ENCODE peak calls at places on chromosomes 16 and 17, in nine cellular contexts. F, O, S, Y, J, Z, E, C and V are unnamed samples.

GRCh38 chr17:77163001-77163400 is 22.2 kb downstream of the SEC14L1 start:
- DNase-seq in F (no peak), O (no peak), S (no peak), Y (no peak), J (peak; percentile 42), Z (no peak), E (no peak), C (no peak), V (no peak)

GRCh38 chr17:20299013-20299412 is 168.3 kb downstream of the LGALS9B start:
- DNase-seq in F (no peak), O (no peak), S (no peak), Y (no peak), J (no peak), Z (no peak), E (no peak), C (no peak), V (no peak)

GRCh38 chr17:38361700-38362465 is 10.2 kb downstream of the SOCS7 start:
- DNase-seq in F (peak; percentile 70), O (no peak), S (no peak), Y (no peak), J (peak; percentile 79), Z (no peak), E (no peak), C (no peak), V (no peak)

GRCh38 chr17:76051571-76051970 is 20.7 kb downstream of the SRP68 start:
- DNase-seq in F (no peak), O (no peak), S (peak; percentile 11), Y (no peak), J (no peak), Z (peak; percentile 60), E (no peak), C (no peak), V (no peak)

GRCh38 chr17:71502443-71502842 is 618.4 kb upstream of the SOX9 start:
- DNase-seq in F (no peak), O (no peak), S (no peak), Y (no peak), J (peak; percentile 13), Z (no peak), E (no peak), C (no peak), V (peak; percentile 60)

GRCh38 chr17:18028114-18028513 is 10.9 kb downstream of the ATPAF2 start:
- DNase-seq in F (no peak), O (peak; percentile 92), S (no peak), Y (peak; percentile 76), J (no peak), Z (no peak), E (no peak), C (peak; percentile 19), V (no peak)

GRCh38 chr16:80656731-80657150 is 115.9 kb downstream of the DYNLRB2 start:
- DNase-seq in F (no peak), O (no peak), S (no peak), Y (no peak), J (peak; percentile 20), Z (no peak), E (no peak), C (no peak), V (peak; percentile 77)

GRCh38 chr17:1002771-1003555 is 6.0 kb downstream of the TIMM22 start:
- DNase-seq in F (no peak), O (no peak), S (no peak), Y (no peak), J (peak; percentile 71), Z (peak; percentile 18), E (no peak), C (peak; percentile 1), V (no peak)

GRCh38 chr17:4898351-4898750 is 985 bp upstream of the C17orf107 start:
- DNase-seq in F (no peak), O (no peak), S (no peak), Y (no peak), J (no peak), Z (no peak), E (no peak), C (no peak), V (no peak)

GRCh38 chr17:63349478-63350000 is 96.6 kb downstream of the CYB561 start:
- DNase-seq in F (no peak), O (no peak), S (no peak), Y (no peak), J (peak; percentile 26), Z (peak; percentile 88), E (no peak), C (no peak), V (no peak)

GRCh38 chr17:17086585-17086984 is 44.3 kb downstream of the MPRIP start:
- DNase-seq in F (no peak), O (no peak), S (no peak), Y (peak; percentile 53), J (no peak), Z (no peak), E (no peak), C (no peak), V (no peak)

GRCh38 chr17:34377078-34377823 is 14.2 kb upstream of the CCL1 start:
- DNase-seq in F (no peak), O (no peak), S (no peak), Y (no peak), J (no peak), Z (no peak), E (no peak), C (no peak), V (no peak)

GRCh38 chr17:64920419-64921172 is 1.3 kb upstream of the LRRC37A3 start:
- DNase-seq in F (peak; percentile 38), O (no peak), S (peak; percentile 99), Y (no peak), J (peak; percentile 11), Z (no peak), E (no peak), C (no peak), V (peak; percentile 55)

GRCh38 chr17:73720187-73720834 is 76.1 kb upstream of the SDK2 start:
- DNase-seq in F (no peak), O (peak; percentile 5), S (no peak), Y (no peak), J (no peak), Z (no peak), E (no peak), C (no peak), V (no peak)

GRCh38 chr17:45740553-45741330 is 43.4 kb upstream of the CRHR1 start:
- DNase-seq in F (peak; percentile 22), O (peak; percentile 38), S (no peak), Y (peak; percentile 70), J (peak; percentile 13), Z (peak; percentile 11), E (no peak), C (no peak), V (peak; percentile 30)

GRCh38 chr17:47315451-47316266 is 8.1 kb upstream of the EFCAB13 start:
- DNase-seq in F (peak; percentile 76), O (peak; percentile 53), S (peak; percentile 90), Y (no peak), J (peak; percentile 91), Z (peak; percentile 61), E (no peak), C (peak; percentile 67), V (peak; percentile 70)

GRCh38 chr17:38868095-38868967 is 1.5 kb upstream of the LASP1 start:
- DNase-seq in F (peak; percentile 77), O (peak; percentile 76), S (peak; percentile 31), Y (peak; percentile 94), J (peak; percentile 71), Z (no peak), E (no peak), C (no peak), V (no peak)

GRCh38 chr16:52976539-52977167 is 76.0 kb downstream of the CHD9NB start:
- DNase-seq in F (peak; percentile 66), O (no peak), S (no peak), Y (no peak), J (peak; percentile 28), Z (peak; percentile 25), E (no peak), C (no peak), V (peak; percentile 29)

GRCh38 chr17:54891176-54891821 is 9.4 kb upstream of the TOM1L1 start:
- DNase-seq in F (peak; percentile 73), O (peak; percentile 3), S (peak; percentile 56), Y (no peak), J (peak; percentile 74), Z (peak; percentile 73), E (no peak), C (peak; percentile 64), V (peak; percentile 67)

GRCh38 chr16:88957887-88958577 is 19.0 kb downstream of the CBFA2T3 start:
- DNase-seq in F (no peak), O (no peak), S (no peak), Y (no peak), J (no peak), Z (no peak), E (no peak), C (no peak), V (no peak)